ENCODE peak calls at places on chromosomes 13 and 19, in nine cellular contexts. H is AG04450, P is ascending aorta, Z is tibial nerve, Q is left ventricle myocardium inferior, W is HCT116, B is Peyer's patch, J is mucosa of descending colon, L is neuronal stem cell. G is an unnamed sample.

GRCh38 chr13:105464249-105464648 is 1071.2 kb downstream of the EFNB2 start:
- DNase-seq in H (no peak), P (no peak), Z (no peak), Q (no peak), W (no peak), B (no peak), J (no peak), L (no peak), G (no peak)

GRCh38 chr19:10568444-10568825 is 344 bp downstream of the CDKN2D start:
- DNase-seq in H (no peak), P (no peak), Z (no peak), Q (no peak), W (no peak), B (no peak), J (peak; percentile 59), L (no peak), G (no peak)

GRCh38 chr13:44351505-44351854 is 22.1 kb upstream of the SERP2 start:
- DNase-seq in H (no peak), P (no peak), Z (no peak), Q (no peak), W (no peak), B (no peak), J (no peak), L (no peak), G (no peak)

GRCh38 chr13:37729876-37730275 is 131.3 kb upstream of the POSTN start:
- DNase-seq in H (no peak), P (no peak), Z (no peak), Q (no peak), W (no peak), B (no peak), J (no peak), L (no peak), G (no peak)

GRCh38 chr13:75165543-75166230 is 316.3 kb downstream of the TBC1D4 start:
- DNase-seq in H (no peak), P (no peak), Z (no peak), Q (no peak), W (no peak), B (no peak), J (no peak), L (no peak), G (no peak)

GRCh38 chr19:54325194-54325621 is 12.2 kb upstream of the LILRA5 start:
- DNase-seq in H (no peak), P (no peak), Z (peak; percentile 59), Q (no peak), W (peak; percentile 31), B (no peak), J (peak; percentile 65), L (peak; percentile 40), G (no peak)

GRCh38 chr13:75308222-75308621 is 173.7 kb downstream of the TBC1D4 start:
- DNase-seq in H (no peak), P (no peak), Z (no peak), Q (no peak), W (no peak), B (no peak), J (no peak), L (no peak), G (no peak)

GRCh38 chr19:34904521-34904845 is 22.2 kb upstream of the ZNF30 start:
- DNase-seq in H (no peak), P (no peak), Z (no peak), Q (no peak), W (no peak), B (no peak), J (no peak), L (no peak), G (no peak)

GRCh38 chr19:291561-292280 is 518 bp upstream of the PLPP2 start:
- DNase-seq in H (no peak), P (no peak), Z (no peak), Q (no peak), W (no peak), B (peak; percentile 80), J (peak; percentile 50), L (no peak), G (no peak)
- H3K4me3 ChIP-seq in H (no peak overlapping the region), P (no peak overlapping the region), Z (peak overlapping the region; percentile 34), Q (peak overlapping the region; percentile 54), W (peak overlapping the region; percentile 38), B (peak overlapping the region; percentile 57), J (no peak overlapping the region), L (no peak overlapping the region), G (no peak overlapping the region)

GRCh38 chr13:110348309-110348625 is 41.2 kb downstream of the COL4A2 start:
- DNase-seq in H (no peak), P (no peak), Z (no peak), Q (no peak), W (no peak), B (no peak), J (no peak), L (no peak), G (no peak)
- H3K4me3 ChIP-seq in H (no peak overlapping the region), P (no peak overlapping the region), Z (no peak overlapping the region), Q (no peak overlapping the region), W (no peak overlapping the region), B (no peak overlapping the region), J (no peak overlapping the region), L (no peak overlapping the region), G (no peak overlapping the region)

DNA sequence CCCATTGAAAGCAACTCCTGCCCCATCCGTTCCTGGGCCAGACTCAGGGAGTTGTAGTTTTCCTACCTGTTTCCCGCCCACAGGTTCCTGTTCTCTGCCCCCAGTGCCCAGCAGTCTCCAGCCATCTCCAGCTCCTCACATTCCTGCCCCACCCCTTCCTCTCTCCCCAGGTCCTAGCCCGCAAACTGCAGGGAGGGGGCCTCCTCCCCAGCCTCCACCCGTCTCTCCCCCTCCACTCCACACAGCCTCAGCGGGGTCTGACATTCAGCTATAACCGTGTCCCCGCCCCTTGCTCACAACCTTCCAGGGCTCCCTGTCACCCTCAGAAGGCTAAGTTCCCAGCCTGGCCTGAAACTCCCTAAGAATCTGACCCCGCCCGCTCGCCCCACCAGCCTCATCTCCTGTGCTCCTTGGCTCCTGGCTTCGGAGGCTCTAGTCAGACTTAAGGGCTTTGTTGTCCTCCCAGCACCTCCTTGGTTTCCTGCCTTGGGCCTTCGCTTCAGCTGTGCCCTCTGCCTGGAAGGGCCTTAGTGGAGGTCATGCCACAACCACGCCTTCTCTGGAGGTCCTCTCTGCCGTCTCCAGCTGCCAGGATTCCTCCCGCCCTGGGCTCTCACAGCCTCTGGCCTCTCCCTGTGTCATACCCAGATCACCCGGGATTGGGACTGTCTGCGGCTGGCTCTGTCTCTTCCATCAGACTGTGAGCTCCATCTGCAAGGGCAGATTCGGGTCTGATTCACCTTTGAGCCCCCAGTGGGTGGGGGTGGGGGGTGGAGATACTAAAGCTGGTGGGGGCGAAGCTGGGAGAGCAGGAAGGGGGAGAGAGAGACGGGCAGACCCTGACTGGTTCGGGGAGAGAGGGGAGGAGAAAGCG is 5.1 kb upstream of the SPACA6 start:
- DNase-seq in H (no peak), P (peak; percentile 84), Z (peak; percentile 63), Q (peak; percentile 74), W (no peak), B (no peak), J (peak; percentile 25), L (no peak), G (peak; percentile 93)
- H3K4me3 ChIP-seq in H (peak overlapping the region; percentile 96), P (peak overlapping the region; percentile 71), Z (peak overlapping the region; percentile 73), Q (peak overlapping the region; percentile 96), W (peak overlapping the region; percentile 78), B (peak overlapping the region; percentile 66), J (no peak overlapping the region), L (peak overlapping the region; percentile 50), G (peak overlapping the region; percentile 15)

DNA sequence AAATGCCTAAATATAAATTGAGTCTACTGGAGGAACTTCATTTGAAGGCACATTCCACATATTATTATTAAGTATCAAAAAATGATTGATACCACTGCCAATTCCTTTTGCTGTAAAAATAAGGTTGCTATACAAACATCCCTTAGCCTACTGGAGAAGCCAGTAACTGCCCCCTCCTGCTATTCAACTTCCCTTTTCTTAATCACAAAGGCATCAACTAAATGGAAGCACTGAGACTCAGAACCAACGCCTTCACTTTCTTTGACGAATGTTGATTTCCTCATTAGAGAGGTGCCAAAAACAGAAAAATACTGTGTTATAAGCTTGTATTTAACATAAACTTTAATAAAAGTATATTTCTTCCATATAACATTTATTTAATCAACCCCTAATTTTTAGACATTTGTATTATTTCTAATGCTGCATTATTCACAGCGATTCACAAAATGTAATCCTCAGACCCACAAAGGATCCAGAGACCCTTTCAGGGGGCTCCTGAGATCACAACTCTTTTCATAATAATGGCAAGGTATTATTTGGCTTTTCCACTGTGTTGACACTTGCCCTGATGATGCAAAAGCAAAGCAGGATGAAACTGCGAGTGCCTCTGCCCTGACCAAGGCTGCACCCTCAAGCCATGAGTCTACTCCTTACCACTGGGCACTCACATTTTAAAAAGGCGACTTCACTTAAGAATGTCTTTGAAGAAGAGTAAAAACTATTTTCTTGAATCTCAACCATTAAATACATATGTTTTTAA is 11.6 kb downstream of the ELF1 start:
- DNase-seq in H (no peak), P (no peak), Z (no peak), Q (no peak), W (no peak), B (no peak), J (no peak), L (no peak), G (no peak)
- H3K4me3 ChIP-seq in H (no peak overlapping the region), P (no peak overlapping the region), Z (no peak overlapping the region), Q (no peak overlapping the region), W (no peak overlapping the region), B (no peak overlapping the region), J (no peak overlapping the region), L (no peak overlapping the region), G (no peak overlapping the region)

GRCh38 chr13:112061367-112062046 is 5.4 kb upstream of the SOX1 start:
- DNase-seq in H (no peak), P (no peak), Z (no peak), Q (no peak), W (no peak), B (no peak), J (no peak), L (no peak), G (peak; percentile 77)

GRCh38 chr13:112060431-112060830 is 6.5 kb upstream of the SOX1 start:
- DNase-seq in H (no peak), P (no peak), Z (no peak), Q (no peak), W (no peak), B (no peak), J (no peak), L (no peak), G (no peak)

GRCh38 chr13:112062047-112062618 is 4.8 kb upstream of the SOX1 start:
- DNase-seq in H (no peak), P (no peak), Z (no peak), Q (no peak), W (no peak), B (no peak), J (no peak), L (no peak), G (no peak)

GRCh38 chr13:112059457-112060317 is 7.3 kb upstream of the SOX1 start:
- DNase-seq in H (no peak), P (no peak), Z (no peak), Q (no peak), W (no peak), B (no peak), J (no peak), L (no peak), G (no peak)

DNA sequence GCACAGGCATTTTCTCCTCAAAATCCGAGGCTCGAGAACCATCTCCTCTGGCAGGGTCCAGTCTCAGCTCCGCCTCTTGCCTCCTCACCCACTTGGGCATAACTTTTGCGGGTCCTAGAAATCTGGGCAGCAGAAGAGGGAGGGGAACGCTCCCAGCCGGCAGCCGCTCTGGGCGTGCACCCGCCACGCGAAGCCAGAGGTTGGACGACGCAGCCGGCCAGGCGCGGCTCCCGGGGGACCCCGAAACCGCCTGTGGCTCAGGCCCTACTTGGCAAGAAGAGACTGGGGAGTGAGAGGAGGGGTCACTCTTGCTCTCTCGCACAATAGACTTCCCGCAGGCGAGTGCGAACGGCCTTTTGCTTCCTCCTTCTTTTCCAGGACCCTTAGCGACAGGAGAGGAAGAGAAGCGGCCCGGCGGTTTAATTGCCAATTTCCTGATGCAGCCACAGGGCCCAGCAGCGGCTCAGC is 6.0 kb upstream of the SOX1 start:
- DNase-seq in H (no peak), P (no peak), Z (no peak), Q (no peak), W (no peak), B (no peak), J (no peak), L (no peak), G (no peak)
- H3K4me3 ChIP-seq in H (no peak overlapping the region), P (no peak overlapping the region), Z (no peak overlapping the region), Q (no peak overlapping the region), W (no peak overlapping the region), B (no peak overlapping the region), J (no peak overlapping the region), L (no peak overlapping the region), G (no peak overlapping the region)